ENCODE peak calls at places on chromosome 10, in eight cellular contexts. One of them, this sample, is unnamed.

GRCh38 chr10:95877881-95878280 is 29.9 kb upstream of the CC2D2B start:
- DNase-seq in AG09309: no peak
- DNase-seq in body of pancreas: no peak
- DNase-seq in BJ: no peak
- DNase-seq in left ventricle myocardium inferior: no peak
- DNase-seq in HFF-Myc: no peak
- DNase-seq in CD8-positive, alpha-beta T cell: no peak
- DNase-seq in cardiac fibroblast: no peak
- DNase-seq in this sample: no peak

GRCh38 chr10:116668018-116668417 is 47.3 kb downstream of the PNLIPRP2 start:
- DNase-seq in body of pancreas: no peak
- DNase-seq in CD8-positive, alpha-beta T cell: no peak
- DNase-seq in AG09309: no peak
- DNase-seq in BJ: no peak
- DNase-seq in left ventricle myocardium inferior: no peak
- DNase-seq in HFF-Myc: no peak
- DNase-seq in cardiac fibroblast: no peak
- DNase-seq in this sample: no peak

GRCh38 chr10:113854757-113855626 is 531 bp downstream of the NHLRC2 start:
- DNase-seq in left ventricle myocardium inferior: peak
- DNase-seq in HFF-Myc: no peak
- DNase-seq in cardiac fibroblast: peak
- DNase-seq in BJ: no peak
- DNase-seq in AG09309: no peak
- DNase-seq in CD8-positive, alpha-beta T cell: peak
- DNase-seq in body of pancreas: peak
- DNase-seq in this sample: peak

GRCh38 chr10:86648706-86649426 is 5.5 kb upstream of the OPN4 start:
- DNase-seq in BJ: peak
- DNase-seq in HFF-Myc: peak
- DNase-seq in cardiac fibroblast: peak
- DNase-seq in left ventricle myocardium inferior: peak
- DNase-seq in CD8-positive, alpha-beta T cell: no peak
- DNase-seq in body of pancreas: peak
- DNase-seq in AG09309: peak
- DNase-seq in this sample: peak

GRCh38 chr10:110861930-110862677 is 9.6 kb upstream of the PDCD4 start:
- DNase-seq in HFF-Myc: no peak
- DNase-seq in AG09309: no peak
- DNase-seq in cardiac fibroblast: no peak
- DNase-seq in left ventricle myocardium inferior: no peak
- DNase-seq in BJ: peak
- DNase-seq in CD8-positive, alpha-beta T cell: no peak
- DNase-seq in body of pancreas: peak
- DNase-seq in this sample: no peak

GRCh38 chr10:4656576-4657194 is 169.3 kb upstream of the AKR1E2 start:
- DNase-seq in HFF-Myc: no peak
- DNase-seq in body of pancreas: peak
- DNase-seq in left ventricle myocardium inferior: peak
- DNase-seq in cardiac fibroblast: peak
- DNase-seq in BJ: no peak
- DNase-seq in AG09309: no peak
- DNase-seq in CD8-positive, alpha-beta T cell: peak
- DNase-seq in this sample: peak

GRCh38 chr10:97525683-97526110 is 27.0 kb downstream of the UBTD1 start:
- DNase-seq in body of pancreas: no peak
- DNase-seq in HFF-Myc: no peak
- DNase-seq in cardiac fibroblast: no peak
- DNase-seq in BJ: no peak
- DNase-seq in left ventricle myocardium inferior: no peak
- DNase-seq in AG09309: no peak
- DNase-seq in CD8-positive, alpha-beta T cell: no peak
- DNase-seq in this sample: no peak

GRCh38 chr10:59513558-59513957 is 151.2 kb upstream of the FAM13C start:
- DNase-seq in body of pancreas: no peak
- DNase-seq in BJ: no peak
- DNase-seq in left ventricle myocardium inferior: no peak
- DNase-seq in AG09309: no peak
- DNase-seq in cardiac fibroblast: peak
- DNase-seq in CD8-positive, alpha-beta T cell: no peak
- DNase-seq in HFF-Myc: no peak
- DNase-seq in this sample: no peak

GRCh38 chr10:47370878-47371277 is 13.2 kb downstream of the ZNF488 start:
- DNase-seq in BJ: no peak
- DNase-seq in cardiac fibroblast: no peak
- DNase-seq in HFF-Myc: no peak
- DNase-seq in CD8-positive, alpha-beta T cell: no peak
- DNase-seq in AG09309: no peak
- DNase-seq in left ventricle myocardium inferior: no peak
- DNase-seq in body of pancreas: no peak
- DNase-seq in this sample: peak

GRCh38 chr10:29618341-29619171 is 16.2 kb downstream of the SVIL start:
- DNase-seq in CD8-positive, alpha-beta T cell: no peak
- DNase-seq in left ventricle myocardium inferior: peak
- DNase-seq in body of pancreas: peak
- DNase-seq in BJ: no peak
- DNase-seq in cardiac fibroblast: peak
- DNase-seq in HFF-Myc: no peak
- DNase-seq in AG09309: no peak
- DNase-seq in this sample: peak

GRCh38 chr10:110859947-110860376 is 11.8 kb upstream of the PDCD4 start:
- DNase-seq in AG09309: peak
- DNase-seq in left ventricle myocardium inferior: no peak
- DNase-seq in cardiac fibroblast: peak
- DNase-seq in BJ: peak
- DNase-seq in HFF-Myc: peak
- DNase-seq in body of pancreas: peak
- DNase-seq in CD8-positive, alpha-beta T cell: no peak
- DNase-seq in this sample: no peak

GRCh38 chr10:111077715-111078504 is 1.1 kb downstream of the ADRA2A start:
- DNase-seq in HFF-Myc: no peak
- DNase-seq in CD8-positive, alpha-beta T cell: no peak
- DNase-seq in AG09309: no peak
- DNase-seq in BJ: no peak
- DNase-seq in left ventricle myocardium inferior: peak
- DNase-seq in cardiac fibroblast: peak
- DNase-seq in body of pancreas: peak
- DNase-seq in this sample: no peak

GRCh38 chr10:89664206-89664605 is 19.2 kb upstream of the PANK1 start:
- DNase-seq in AG09309: no peak
- DNase-seq in cardiac fibroblast: no peak
- DNase-seq in CD8-positive, alpha-beta T cell: no peak
- DNase-seq in body of pancreas: no peak
- DNase-seq in left ventricle myocardium inferior: no peak
- DNase-seq in BJ: no peak
- DNase-seq in HFF-Myc: no peak
- DNase-seq in this sample: no peak

DNA sequence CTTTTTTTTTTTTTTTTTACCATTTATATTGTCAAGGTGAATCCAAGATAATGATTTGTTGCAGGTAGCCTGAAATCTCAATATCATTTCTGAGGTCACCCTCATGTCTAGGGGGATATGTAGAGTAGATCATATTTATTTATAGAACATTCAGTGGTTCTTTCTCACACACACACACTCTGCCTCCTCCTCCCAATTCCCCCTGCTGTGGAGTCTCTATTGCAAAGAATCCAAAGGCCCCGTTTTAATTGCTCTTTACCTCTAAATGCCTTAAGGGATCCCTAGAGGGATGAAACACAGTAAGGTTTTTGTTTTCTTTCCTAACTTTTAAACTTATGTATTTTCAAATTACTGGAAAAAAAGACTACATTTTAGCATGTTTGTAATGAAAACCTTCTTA is 170.0 kb downstream of the PRKG1 start:
- DNase-seq in body of pancreas: no peak
- DNase-seq in HFF-Myc: no peak
- DNase-seq in BJ: no peak
- DNase-seq in CD8-positive, alpha-beta T cell: no peak
- DNase-seq in AG09309: no peak
- DNase-seq in cardiac fibroblast: no peak
- DNase-seq in left ventricle myocardium inferior: no peak
- DNase-seq in this sample: no peak
- H3K4me3 ChIP-seq in body of pancreas: no peak
- H3K4me3 ChIP-seq in HFF-Myc: no peak
- H3K4me3 ChIP-seq in BJ: no peak
- H3K4me3 ChIP-seq in CD8-positive, alpha-beta T cell: no peak
- H3K4me3 ChIP-seq in AG09309: no peak
- H3K4me3 ChIP-seq in cardiac fibroblast: no peak
- H3K4me3 ChIP-seq in left ventricle myocardium inferior: peak
- H3K4me3 ChIP-seq in this sample: no peak

GRCh38 chr10:43263551-43264323 is 3.1 kb downstream of the RASGEF1A start:
- DNase-seq in BJ: no peak
- DNase-seq in AG09309: no peak
- DNase-seq in cardiac fibroblast: no peak
- DNase-seq in left ventricle myocardium inferior: no peak
- DNase-seq in body of pancreas: no peak
- DNase-seq in HFF-Myc: no peak
- DNase-seq in CD8-positive, alpha-beta T cell: no peak
- DNase-seq in this sample: no peak

GRCh38 chr10:43264324-43264986 is 2.4 kb downstream of the RASGEF1A start:
- DNase-seq in left ventricle myocardium inferior: no peak
- DNase-seq in cardiac fibroblast: no peak
- DNase-seq in HFF-Myc: no peak
- DNase-seq in body of pancreas: no peak
- DNase-seq in AG09309: no peak
- DNase-seq in CD8-positive, alpha-beta T cell: no peak
- DNase-seq in BJ: no peak
- DNase-seq in this sample: no peak

GRCh38 chr10:43264987-43265798 is 1.7 kb downstream of the RASGEF1A start:
- DNase-seq in BJ: no peak
- DNase-seq in left ventricle myocardium inferior: no peak
- DNase-seq in CD8-positive, alpha-beta T cell: no peak
- DNase-seq in cardiac fibroblast: no peak
- DNase-seq in body of pancreas: peak
- DNase-seq in AG09309: no peak
- DNase-seq in HFF-Myc: no peak
- DNase-seq in this sample: no peak

GRCh38 chr10:43267811-43268210 is 946 bp upstream of the RASGEF1A start:
- DNase-seq in AG09309: no peak
- DNase-seq in body of pancreas: no peak
- DNase-seq in left ventricle myocardium inferior: no peak
- DNase-seq in cardiac fibroblast: no peak
- DNase-seq in HFF-Myc: no peak
- DNase-seq in CD8-positive, alpha-beta T cell: no peak
- DNase-seq in BJ: no peak
- DNase-seq in this sample: no peak

DNA sequence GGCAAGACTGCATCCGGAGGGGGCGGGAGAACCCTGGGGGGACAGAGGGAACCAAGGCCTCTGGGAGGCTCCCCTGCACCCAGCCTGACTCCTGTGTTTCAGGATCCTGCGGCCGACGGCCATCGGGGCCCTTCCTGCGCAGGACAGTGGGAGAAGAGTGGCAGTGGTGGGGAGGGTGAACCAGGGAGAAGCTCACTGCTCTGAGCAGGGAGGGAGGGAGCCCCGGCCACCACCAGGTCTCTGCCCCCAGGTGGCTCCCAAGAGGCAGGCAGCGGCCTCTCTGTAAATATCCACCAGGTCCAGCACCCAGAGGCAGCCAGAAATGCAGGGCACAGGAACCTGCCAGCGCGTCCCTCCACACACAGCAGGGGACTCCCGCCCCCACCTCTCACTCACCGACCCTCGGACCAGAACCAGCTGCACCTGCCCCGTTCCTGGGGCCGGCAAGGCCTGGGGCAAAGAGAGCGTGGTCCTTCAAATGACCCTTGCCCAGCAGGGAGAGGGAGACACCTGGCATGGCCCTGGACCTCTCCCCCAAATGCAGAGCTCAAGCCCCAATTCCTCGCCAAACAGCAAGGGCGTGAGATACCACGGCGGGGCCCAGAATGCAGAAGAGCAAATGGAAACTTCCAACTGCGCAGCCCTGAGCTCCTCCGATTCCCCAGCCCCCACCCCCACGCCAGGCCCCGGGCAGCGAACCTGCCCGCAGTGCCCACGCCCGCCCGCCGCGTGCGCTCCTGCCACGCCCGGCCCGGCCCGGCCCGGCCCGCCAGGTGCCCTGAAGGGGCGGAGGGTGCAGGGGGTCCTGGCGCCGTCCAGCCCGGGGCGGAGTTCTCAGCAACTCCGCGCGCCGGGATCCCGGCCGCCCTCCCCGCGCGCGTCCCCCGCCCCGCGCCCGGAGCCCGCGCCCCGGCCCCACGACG is 805 bp downstream of the RASGEF1A start:
- DNase-seq in CD8-positive, alpha-beta T cell: peak
- DNase-seq in BJ: no peak
- DNase-seq in cardiac fibroblast: no peak
- DNase-seq in left ventricle myocardium inferior: no peak
- DNase-seq in AG09309: no peak
- DNase-seq in body of pancreas: peak
- DNase-seq in HFF-Myc: no peak
- DNase-seq in this sample: no peak
- H3K4me3 ChIP-seq in CD8-positive, alpha-beta T cell: peak
- H3K4me3 ChIP-seq in BJ: no peak
- H3K4me3 ChIP-seq in cardiac fibroblast: no peak
- H3K4me3 ChIP-seq in left ventricle myocardium inferior: peak
- H3K4me3 ChIP-seq in AG09309: no peak
- H3K4me3 ChIP-seq in body of pancreas: no peak
- H3K4me3 ChIP-seq in HFF-Myc: no peak
- H3K4me3 ChIP-seq in this sample: no peak

GRCh38 chr10:28282341-28282740 is 20.5 kb downstream of the MPP7 start:
- DNase-seq in CD8-positive, alpha-beta T cell: no peak
- DNase-seq in BJ: no peak
- DNase-seq in body of pancreas: no peak
- DNase-seq in AG09309: no peak
- DNase-seq in HFF-Myc: no peak
- DNase-seq in cardiac fibroblast: no peak
- DNase-seq in left ventricle myocardium inferior: no peak
- DNase-seq in this sample: no peak
- H3K4me3 ChIP-seq in CD8-positive, alpha-beta T cell: no peak
- H3K4me3 ChIP-seq in BJ: no peak
- H3K4me3 ChIP-seq in body of pancreas: no peak
- H3K4me3 ChIP-seq in AG09309: no peak
- H3K4me3 ChIP-seq in HFF-Myc: no peak
- H3K4me3 ChIP-seq in cardiac fibroblast: no peak
- H3K4me3 ChIP-seq in left ventricle myocardium inferior: no peak
- H3K4me3 ChIP-seq in this sample: no peak

GRCh38 chr10:119688033-119688508 is 36.9 kb downstream of the BAG3 start:
- DNase-seq in body of pancreas: no peak
- DNase-seq in CD8-positive, alpha-beta T cell: no peak
- DNase-seq in HFF-Myc: no peak
- DNase-seq in left ventricle myocardium inferior: no peak
- DNase-seq in BJ: no peak
- DNase-seq in AG09309: no peak
- DNase-seq in cardiac fibroblast: no peak
- DNase-seq in this sample: no peak

GRCh38 chr10:119689016-119689564 is 36.8 kb upstream of the INPP5F start:
- DNase-seq in HFF-Myc: no peak
- DNase-seq in cardiac fibroblast: no peak
- DNase-seq in AG09309: no peak
- DNase-seq in CD8-positive, alpha-beta T cell: no peak
- DNase-seq in BJ: no peak
- DNase-seq in body of pancreas: no peak
- DNase-seq in left ventricle myocardium inferior: no peak
- DNase-seq in this sample: no peak

GRCh38 chr10:119686465-119687191 is 35.4 kb downstream of the BAG3 start:
- DNase-seq in AG09309: peak
- DNase-seq in left ventricle myocardium inferior: peak
- DNase-seq in HFF-Myc: no peak
- DNase-seq in BJ: peak
- DNase-seq in CD8-positive, alpha-beta T cell: peak
- DNase-seq in cardiac fibroblast: peak
- DNase-seq in body of pancreas: peak
- DNase-seq in this sample: peak

GRCh38 chr10:119691726-119692125 is 34.1 kb upstream of the INPP5F start:
- DNase-seq in HFF-Myc: no peak
- DNase-seq in CD8-positive, alpha-beta T cell: no peak
- DNase-seq in body of pancreas: no peak
- DNase-seq in left ventricle myocardium inferior: no peak
- DNase-seq in AG09309: no peak
- DNase-seq in cardiac fibroblast: no peak
- DNase-seq in BJ: no peak
- DNase-seq in this sample: no peak

GRCh38 chr10:119687192-119688032 is 36.2 kb downstream of the BAG3 start:
- DNase-seq in HFF-Myc: no peak
- DNase-seq in body of pancreas: no peak
- DNase-seq in left ventricle myocardium inferior: no peak
- DNase-seq in AG09309: no peak
- DNase-seq in cardiac fibroblast: peak
- DNase-seq in BJ: no peak
- DNase-seq in CD8-positive, alpha-beta T cell: no peak
- DNase-seq in this sample: no peak
- H3K4me3 ChIP-seq in HFF-Myc: no peak
- H3K4me3 ChIP-seq in body of pancreas: no peak
- H3K4me3 ChIP-seq in left ventricle myocardium inferior: peak
- H3K4me3 ChIP-seq in AG09309: peak
- H3K4me3 ChIP-seq in cardiac fibroblast: no peak
- H3K4me3 ChIP-seq in BJ: no peak
- H3K4me3 ChIP-seq in CD8-positive, alpha-beta T cell: no peak
- H3K4me3 ChIP-seq in this sample: no peak

This sample was measured in lung.